ENCODE peak calls at places on chromosomes 11 and 22, in four cellular contexts. H is mesenchymal stem cell, J is IMR-90, G is mesendoderm. M is an unnamed sample.

GRCh38 chr11:127106938-127107337 is 106.4 kb upstream of the KIRREL3 start:
- DNase-seq in H (no peak), J (no peak), G (no peak), M (no peak)

GRCh38 chr11:1820463-1821325 is 14.1 kb upstream of the SYT8 start:
- DNase-seq in H (no peak), J (peak), G (no peak), M (no peak)

GRCh38 chr11:129249923-129250322 is 57.8 kb upstream of the ARHGAP32 start:
- DNase-seq in H (no peak), J (no peak), G (no peak), M (no peak)

GRCh38 chr22:25365491-25366261 is 146.2 kb downstream of the CRYBB2 start:
- DNase-seq in H (no peak), J (no peak), G (no peak), M (no peak)

GRCh38 chr11:21761000-21761399 is 431.9 kb upstream of the ANO5 start:
- DNase-seq in H (no peak), J (no peak), G (no peak), M (no peak)

GRCh38 chr11:120337896-120338840 is 2.0 kb downstream of the ARHGEF12 start:
- DNase-seq in H (peak), J (peak), G (no peak), M (no peak)

GRCh38 chr22:20380486-20380885 is 13.5 kb upstream of the ZNF74 start:
- DNase-seq in H (no peak), J (no peak), G (peak), M (no peak)

GRCh38 chr11:32427935-32428664 is 7.2 kb downstream of the WT1 start:
- DNase-seq in H (no peak), J (no peak), G (peak), M (no peak)

GRCh38 chr11:7599209-7599608 is 74.1 kb downstream of the CYB5R2 start:
- DNase-seq in H (no peak), J (no peak), G (no peak), M (no peak)

GRCh38 chr11:65382804-65383368 is 440 bp upstream of the SLC25A45 start:
- DNase-seq in H (no peak), J (no peak), G (no peak), M (no peak)

GRCh38 chr11:78310500-78310909 is 107.1 kb downstream of the GAB2 start:
- DNase-seq in H (no peak), J (peak), G (no peak), M (no peak)

GRCh38 chr11:26651916-26652315 is 69.9 kb downstream of the SLC5A12 start:
- DNase-seq in H (no peak), J (no peak), G (no peak), M (no peak)

GRCh38 chr11:123566852-123567251 is 87.6 kb downstream of the SCN3B start:
- DNase-seq in H (no peak), J (no peak), G (no peak), M (no peak)

GRCh38 chr11:32255876-32256275 is 165.0 kb downstream of the RCN1 start:
- DNase-seq in H (no peak), J (no peak), G (no peak), M (no peak)

GRCh38 chr22:18033204-18033998 is 9.0 kb upstream of the MICAL3 start:
- DNase-seq in H (peak), J (peak), G (no peak), M (no peak)

GRCh38 chr11:70942593-70942992 is 309.8 kb downstream of the SHANK2 start:
- DNase-seq in H (no peak), J (no peak), G (peak), M (no peak)

GRCh38 chr11:46948378-46949131 is 12.0 kb downstream of the CSTPP1 start:
- DNase-seq in H (peak), J (peak), G (no peak), M (no peak)

GRCh38 chr11:92180664-92181251 is 43.9 kb upstream of the FAT3 start:
- DNase-seq in H (no peak), J (peak), G (peak), M (no peak)

GRCh38 chr11:37504925-37505324 is 906.9 kb upstream of the RAG2 start:
- DNase-seq in H (peak), J (peak), G (peak), M (no peak)

GRCh38 chr11:6968816-6969215 is 42.6 kb downstream of the ZNF215 start:
- DNase-seq in H (no peak), J (peak), G (no peak), M (no peak)

GRCh38 chr22:38923463-38924196 is 33.8 kb upstream of the APOBEC3A start:
- DNase-seq in H (peak), J (peak), G (peak), M (no peak)

GRCh38 chr22:29700949-29701927 is 18.6 kb upstream of the CABP7 start:
- DNase-seq in H (peak), J (peak), G (peak), M (no peak)

GRCh38 chr11:128469220-128469619 is 118.1 kb downstream of the ETS1 start:
- DNase-seq in H (no peak), J (no peak), G (no peak), M (no peak)

GRCh38 chr22:20758688-20759087 is 15.2 kb upstream of the SERPIND1 start:
- DNase-seq in H (no peak), J (no peak), G (peak), M (no peak)

GRCh38 chr11:35292290-35292689 is 127.1 kb downstream of the SLC1A2 start:
- DNase-seq in H (no peak), J (no peak), G (peak), M (no peak)

GRCh38 chr11:74417379-74417804 is 19.2 kb upstream of the PGM2L1 start:
- DNase-seq in H (peak), J (peak), G (peak), M (no peak)

GRCh38 chr11:59145534-59145933 is 2.9 kb downstream of the FAM111A start:
- DNase-seq in H (peak), J (peak), G (no peak), M (no peak)

GRCh38 chr22:46661221-46661851 is 41.1 kb downstream of the GRAMD4 start:
- DNase-seq in H (peak), J (peak), G (no peak), M (no peak)

GRCh38 chr22:26418620-26419019 is 10.4 kb upstream of the ASPHD2 start:
- DNase-seq in H (no peak), J (no peak), G (no peak), M (no peak)

DNA sequence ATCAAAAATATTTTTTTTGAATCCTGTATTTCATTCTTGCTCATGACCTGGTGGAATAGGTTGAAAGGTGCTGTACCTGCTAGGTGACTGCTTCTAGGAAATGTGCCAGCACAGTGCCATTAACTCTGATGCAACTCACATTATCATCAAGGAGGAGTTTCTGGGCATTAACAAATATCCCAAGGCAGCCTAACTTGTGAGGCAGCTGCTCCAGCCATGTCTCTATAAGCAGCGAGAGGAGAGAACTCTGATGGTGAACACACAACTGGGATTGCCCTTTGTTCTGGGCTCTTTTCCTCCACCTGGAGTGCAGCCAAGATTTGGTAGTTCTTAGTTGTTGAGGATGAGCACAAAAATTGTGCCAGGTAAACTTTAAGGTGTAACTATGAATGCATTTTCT is 25.6 kb downstream of the HEPHL1 start:
- DNase-seq in H (no peak), J (no peak), G (no peak), M (no peak)
- H3K23ac ChIP-seq in H (no peak), J (no peak), G (no peak), M (no peak)

DNA sequence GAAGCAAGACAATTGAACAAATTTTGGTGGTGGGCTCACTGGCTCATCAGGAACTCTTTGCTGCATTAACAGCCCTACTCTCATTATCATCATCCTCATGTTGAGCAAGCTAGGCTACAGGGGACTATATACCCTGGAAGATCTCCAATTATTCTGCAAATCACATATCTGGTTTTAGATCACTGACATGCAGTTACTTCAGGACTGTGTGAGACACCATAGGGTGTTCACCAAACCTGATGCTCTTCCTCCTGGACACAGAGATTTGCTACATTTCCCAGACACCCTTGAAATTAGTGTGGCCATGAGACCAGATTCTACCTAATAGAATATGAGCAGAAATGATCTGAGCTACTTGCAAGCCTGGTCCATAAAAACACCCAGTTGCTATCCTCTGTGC is 23.0 kb upstream of the ME3 start:
- DNase-seq in H (peak), J (peak), G (no peak), M (no peak)
- H2BK120ac ChIP-seq in H (peak), J (peak), G (no peak), M (no peak)

GRCh38 chr22:19113429-19113828 is 8.8 kb downstream of the DGCR2 start:
- DNase-seq in H (no peak), J (no peak), G (no peak), M (no peak)

GRCh38 chr22:19109198-19110063 is 12.8 kb downstream of the DGCR2 start:
- DNase-seq in H (peak), J (peak), G (no peak), M (no peak)

GRCh38 chr22:19110064-19110458 is 12.2 kb downstream of the DGCR2 start:
- DNase-seq in H (no peak), J (no peak), G (peak), M (no peak)

GRCh38 chr22:19111584-19111983 is 10.6 kb downstream of the DGCR2 start:
- DNase-seq in H (no peak), J (no peak), G (no peak), M (no peak)

GRCh38 chr22:19111140-19111539 is 11.1 kb downstream of the DGCR2 start:
- DNase-seq in H (no peak), J (no peak), G (peak), M (no peak)
- H3K23ac ChIP-seq in H (no peak), J (no peak), G (peak), M (no peak)

DNA sequence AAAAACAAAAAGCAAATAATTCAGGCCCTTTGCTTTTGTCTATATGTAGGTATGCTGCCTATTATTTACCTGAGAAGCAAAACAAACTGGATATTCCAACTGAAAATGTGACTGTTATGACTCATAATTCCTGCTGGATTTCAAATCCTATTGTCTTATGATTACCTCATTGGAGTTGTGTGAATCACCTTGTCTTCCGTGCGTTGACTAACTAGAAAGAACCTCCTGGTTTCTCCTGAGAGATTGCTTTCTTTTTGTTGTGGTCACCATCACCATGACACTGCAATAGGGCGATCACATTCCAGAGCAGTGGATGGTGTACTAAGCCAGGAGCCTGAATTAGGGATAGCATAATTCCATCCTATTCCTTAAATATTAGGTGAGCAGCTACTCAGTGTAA is 23.0 kb upstream of the EXPH5 start:
- DNase-seq in H (peak), J (peak), G (peak), M (no peak)
- H2BK120ac ChIP-seq in H (no peak), J (no peak), G (no peak), M (no peak)

DNA sequence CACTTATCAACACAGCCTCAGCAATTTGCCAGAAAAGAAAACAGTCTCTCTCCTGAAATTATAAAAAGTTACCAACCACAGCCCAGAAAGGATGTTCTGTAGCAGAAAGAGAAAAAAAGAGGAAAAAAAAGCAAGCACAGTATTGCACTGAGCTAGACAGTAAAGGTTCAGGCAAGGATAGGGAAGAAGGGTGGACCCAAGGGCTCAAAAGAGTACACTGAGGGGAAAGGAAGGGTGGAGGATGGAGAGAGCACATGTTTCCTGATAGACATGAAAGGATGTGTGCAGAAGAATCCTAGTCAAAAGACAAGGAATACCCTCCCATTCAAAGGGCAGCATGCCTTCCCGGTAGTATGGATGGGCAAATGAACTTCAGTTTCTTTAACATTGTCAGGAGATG is 59.1 kb downstream of the RRAS2 start:
- DNase-seq in H (no peak), J (no peak), G (no peak), M (no peak)
- H3K23ac ChIP-seq in H (no peak), J (peak), G (no peak), M (no peak)

DNA sequence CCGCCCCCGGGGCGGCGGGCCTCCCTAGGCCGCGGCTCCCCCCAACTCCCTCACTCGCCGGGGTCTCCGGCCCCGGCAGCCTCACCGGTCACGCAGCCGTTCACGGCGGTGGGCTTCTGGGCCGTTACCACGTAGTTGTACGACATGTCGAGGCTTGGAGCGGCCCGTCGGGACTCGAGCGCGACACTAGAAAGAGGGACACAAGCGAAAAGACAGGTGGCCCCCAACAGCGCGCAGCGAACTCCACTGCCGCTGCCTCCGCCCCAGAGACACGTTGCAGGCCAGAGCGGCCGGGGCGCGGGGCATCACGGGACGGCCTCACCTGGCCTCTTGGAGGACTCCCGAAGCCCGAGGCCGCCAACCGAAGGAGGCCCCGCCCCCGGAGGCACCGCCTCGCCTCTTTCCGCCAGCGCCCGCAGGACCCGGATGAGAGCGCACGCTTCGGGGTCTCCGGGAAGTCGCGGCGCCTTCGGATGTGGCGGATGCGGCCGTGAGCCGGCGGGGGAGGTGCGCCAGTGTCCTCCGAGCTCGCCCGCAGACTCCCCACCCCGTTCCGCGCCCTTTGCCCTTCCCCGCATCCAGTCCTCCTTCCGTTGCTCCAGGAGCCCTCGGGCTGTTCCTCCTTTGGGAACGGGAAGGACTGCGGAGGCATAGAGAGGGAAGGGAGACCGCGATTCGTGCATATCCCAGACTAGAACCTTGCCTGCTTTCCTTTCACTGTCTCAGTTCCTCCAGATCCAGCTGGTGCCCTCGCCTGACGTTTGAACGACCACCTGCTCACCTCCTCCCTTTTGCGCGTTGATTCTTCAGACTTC is at the start of the genes DDB1 and TKFC:
- DNase-seq in H (peak), J (peak), G (peak), M (peak)
- H2BK120ac ChIP-seq in H (peak), J (peak), G (no peak), M (no peak)

M was measured in neuronal stem cell.